ENCODE peak calls at places on chromosomes 2 and 18, in five cellular contexts. One of them, this sample, is unnamed.

GRCh38 chr2:190094471-190094870 is 31.9 kb upstream of the MSTN start:
- DNase-seq in brain microvascular endothelial cell: no peak
- DNase-seq in HAP-1: no peak
- DNase-seq in HTR-8/SVneo: no peak
- DNase-seq in hepatic stellate cell: no peak
- DNase-seq in this sample: no peak

GRCh38 chr2:237012577-237013237 is 73.0 kb upstream of the COPS8 start:
- DNase-seq in HTR-8/SVneo: no peak
- DNase-seq in brain microvascular endothelial cell: peak
- DNase-seq in hepatic stellate cell: no peak
- DNase-seq in HAP-1: no peak
- DNase-seq in this sample: no peak

GRCh38 chr2:72919414-72920316 is 2.3 kb downstream of the EMX1 start:
- DNase-seq in HTR-8/SVneo: no peak
- DNase-seq in brain microvascular endothelial cell: no peak
- DNase-seq in HAP-1: no peak
- DNase-seq in hepatic stellate cell: no peak
- DNase-seq in this sample: no peak

GRCh38 chr2:64062840-64063239 is 43.6 kb upstream of the VPS54 start:
- DNase-seq in HTR-8/SVneo: no peak
- DNase-seq in hepatic stellate cell: no peak
- DNase-seq in brain microvascular endothelial cell: peak
- DNase-seq in HAP-1: no peak
- DNase-seq in this sample: no peak

GRCh38 chr18:35043207-35043606 is 2.0 kb downstream of the MAPRE2 start:
- DNase-seq in HTR-8/SVneo: no peak
- DNase-seq in hepatic stellate cell: no peak
- DNase-seq in brain microvascular endothelial cell: no peak
- DNase-seq in HAP-1: no peak
- DNase-seq in this sample: no peak

GRCh38 chr2:37181726-37182684 is 6.5 kb downstream of the SULT6B1 start:
- DNase-seq in brain microvascular endothelial cell: no peak
- DNase-seq in HTR-8/SVneo: no peak
- DNase-seq in hepatic stellate cell: no peak
- DNase-seq in HAP-1: no peak
- DNase-seq in this sample: no peak

GRCh38 chr2:216206821-216207220 is 97.7 kb downstream of the XRCC5 start:
- DNase-seq in brain microvascular endothelial cell: no peak
- DNase-seq in HTR-8/SVneo: no peak
- DNase-seq in HAP-1: no peak
- DNase-seq in hepatic stellate cell: no peak
- DNase-seq in this sample: no peak

GRCh38 chr2:98477036-98477435 is 32.4 kb downstream of the INPP4A start:
- DNase-seq in hepatic stellate cell: no peak
- DNase-seq in HTR-8/SVneo: no peak
- DNase-seq in brain microvascular endothelial cell: no peak
- DNase-seq in HAP-1: no peak
- DNase-seq in this sample: no peak

GRCh38 chr2:36507408-36507812 is 90.6 kb downstream of the FEZ2 start:
- DNase-seq in HAP-1: peak
- DNase-seq in HTR-8/SVneo: peak
- DNase-seq in brain microvascular endothelial cell: peak
- DNase-seq in hepatic stellate cell: peak
- DNase-seq in this sample: peak

GRCh38 chr2:181456660-181457120 is 496 bp upstream of the ITGA4 start:
- DNase-seq in hepatic stellate cell: peak
- DNase-seq in HAP-1: peak
- DNase-seq in brain microvascular endothelial cell: peak
- DNase-seq in HTR-8/SVneo: no peak
- DNase-seq in this sample: no peak

GRCh38 chr2:199882667-199883066 is 28.4 kb upstream of the C2orf69 start:
- DNase-seq in HAP-1: no peak
- DNase-seq in brain microvascular endothelial cell: no peak
- DNase-seq in hepatic stellate cell: no peak
- DNase-seq in HTR-8/SVneo: no peak
- DNase-seq in this sample: no peak

GRCh38 chr18:79617521-79618500 is 61.8 kb upstream of the CTDP1 start:
- DNase-seq in brain microvascular endothelial cell: no peak
- DNase-seq in hepatic stellate cell: no peak
- DNase-seq in HAP-1: no peak
- DNase-seq in HTR-8/SVneo: no peak
- DNase-seq in this sample: no peak

GRCh38 chr2:10520154-10520553 is 72.0 kb upstream of the ODC1 start:
- DNase-seq in brain microvascular endothelial cell: no peak
- DNase-seq in HAP-1: no peak
- DNase-seq in hepatic stellate cell: no peak
- DNase-seq in HTR-8/SVneo: no peak
- DNase-seq in this sample: no peak

GRCh38 chr2:105274046-105274445 is 32.5 kb downstream of the GPR45 start:
- DNase-seq in HAP-1: no peak
- DNase-seq in hepatic stellate cell: no peak
- DNase-seq in HTR-8/SVneo: no peak
- DNase-seq in brain microvascular endothelial cell: no peak
- DNase-seq in this sample: no peak

GRCh38 chr2:8625399-8626283 is 56.2 kb upstream of the ID2 start:
- DNase-seq in HAP-1: no peak
- DNase-seq in HTR-8/SVneo: no peak
- DNase-seq in brain microvascular endothelial cell: no peak
- DNase-seq in hepatic stellate cell: no peak
- DNase-seq in this sample: no peak

GRCh38 chr2:144834954-144835633 is 315.2 kb upstream of the ZEB2 start:
- DNase-seq in hepatic stellate cell: peak
- DNase-seq in HTR-8/SVneo: no peak
- DNase-seq in brain microvascular endothelial cell: peak
- DNase-seq in HAP-1: no peak
- DNase-seq in this sample: no peak

GRCh38 chr2:27527182-27527581 is 30.5 kb downstream of the GCKR start:
- DNase-seq in brain microvascular endothelial cell: peak
- DNase-seq in hepatic stellate cell: no peak
- DNase-seq in HAP-1: no peak
- DNase-seq in HTR-8/SVneo: no peak
- DNase-seq in this sample: no peak

GRCh38 chr2:151549191-151549590 is 139.5 kb downstream of the RIF1 start:
- DNase-seq in hepatic stellate cell: no peak
- DNase-seq in brain microvascular endothelial cell: no peak
- DNase-seq in HAP-1: no peak
- DNase-seq in HTR-8/SVneo: no peak
- DNase-seq in this sample: no peak

GRCh38 chr2:68653538-68653982 is 10.2 kb downstream of the PROKR1 start:
- DNase-seq in HTR-8/SVneo: peak
- DNase-seq in HAP-1: no peak
- DNase-seq in brain microvascular endothelial cell: peak
- DNase-seq in hepatic stellate cell: peak
- DNase-seq in this sample: no peak

GRCh38 chr2:211114826-211115450 is 558.5 kb downstream of the CPS1 start:
- DNase-seq in HTR-8/SVneo: no peak
- DNase-seq in brain microvascular endothelial cell: peak
- DNase-seq in hepatic stellate cell: no peak
- DNase-seq in HAP-1: no peak
- DNase-seq in this sample: no peak

GRCh38 chr2:215726070-215726469 is 287.3 kb downstream of the MREG start:
- DNase-seq in HTR-8/SVneo: no peak
- DNase-seq in HAP-1: no peak
- DNase-seq in hepatic stellate cell: no peak
- DNase-seq in brain microvascular endothelial cell: no peak
- DNase-seq in this sample: no peak

GRCh38 chr2:230828272-230828961 is 36.3 kb upstream of the ITM2C start:
- DNase-seq in hepatic stellate cell: peak
- DNase-seq in HAP-1: no peak
- DNase-seq in HTR-8/SVneo: no peak
- DNase-seq in brain microvascular endothelial cell: no peak
- DNase-seq in this sample: no peak

GRCh38 chr18:63247506-63248394 is 71.8 kb downstream of the BCL2 start:
- DNase-seq in hepatic stellate cell: no peak
- DNase-seq in HAP-1: no peak
- DNase-seq in brain microvascular endothelial cell: no peak
- DNase-seq in HTR-8/SVneo: no peak
- DNase-seq in this sample: no peak

GRCh38 chr2:41216978-41217377 is 765.1 kb upstream of the SLC8A1 start:
- DNase-seq in HAP-1: no peak
- DNase-seq in hepatic stellate cell: no peak
- DNase-seq in brain microvascular endothelial cell: no peak
- DNase-seq in HTR-8/SVneo: no peak
- DNase-seq in this sample: no peak

GRCh38 chr18:43271593-43272432 is 5.5 kb downstream of the SYT4 start:
- DNase-seq in hepatic stellate cell: peak
- DNase-seq in HTR-8/SVneo: no peak
- DNase-seq in HAP-1: peak
- DNase-seq in brain microvascular endothelial cell: peak
- DNase-seq in this sample: peak

GRCh38 chr2:136238552-136239346 is 120.8 kb upstream of the CXCR4 start:
- DNase-seq in HAP-1: no peak
- DNase-seq in HTR-8/SVneo: peak
- DNase-seq in brain microvascular endothelial cell: peak
- DNase-seq in hepatic stellate cell: no peak
- DNase-seq in this sample: peak

GRCh38 chr18:42274488-42275137 is 319.6 kb downstream of the PIK3C3 start:
- DNase-seq in brain microvascular endothelial cell: peak
- DNase-seq in HAP-1: peak
- DNase-seq in hepatic stellate cell: no peak
- DNase-seq in HTR-8/SVneo: no peak
- DNase-seq in this sample: peak

GRCh38 chr2:30736461-30737325 is 70.6 kb downstream of the CAPN13 start:
- DNase-seq in HAP-1: no peak
- DNase-seq in hepatic stellate cell: no peak
- DNase-seq in brain microvascular endothelial cell: no peak
- DNase-seq in HTR-8/SVneo: no peak
- DNase-seq in this sample: no peak

GRCh38 chr18:22164337-22165048 is 4.9 kb upstream of the GATA6 start:
- DNase-seq in hepatic stellate cell: no peak
- DNase-seq in HTR-8/SVneo: no peak
- DNase-seq in HAP-1: no peak
- DNase-seq in brain microvascular endothelial cell: no peak
- DNase-seq in this sample: no peak

GRCh38 chr18:23108496-23108895 is 26.8 kb upstream of the CABLES1 start:
- DNase-seq in HAP-1: no peak
- DNase-seq in HTR-8/SVneo: no peak
- DNase-seq in brain microvascular endothelial cell: no peak
- DNase-seq in hepatic stellate cell: no peak
- DNase-seq in this sample: no peak

GRCh38 chr18:13474907-13475306 is 251.5 kb downstream of the FAM210A start:
- DNase-seq in HAP-1: no peak
- DNase-seq in HTR-8/SVneo: no peak
- DNase-seq in brain microvascular endothelial cell: no peak
- DNase-seq in hepatic stellate cell: no peak
- DNase-seq in this sample: no peak

GRCh38 chr18:42922363-42922762 is 193.1 kb downstream of the RIT2 start:
- DNase-seq in HAP-1: no peak
- DNase-seq in brain microvascular endothelial cell: peak
- DNase-seq in hepatic stellate cell: no peak
- DNase-seq in HTR-8/SVneo: no peak
- DNase-seq in this sample: no peak

GRCh38 chr2:227322530-227323190 is 2.4 kb upstream of the MFF start:
- DNase-seq in hepatic stellate cell: no peak
- DNase-seq in HTR-8/SVneo: no peak
- DNase-seq in HAP-1: no peak
- DNase-seq in brain microvascular endothelial cell: no peak
- DNase-seq in this sample: no peak

GRCh38 chr18:77967071-77967470 is 717.4 kb downstream of the GALR1 start:
- DNase-seq in brain microvascular endothelial cell: no peak
- DNase-seq in HTR-8/SVneo: no peak
- DNase-seq in HAP-1: no peak
- DNase-seq in hepatic stellate cell: no peak
- DNase-seq in this sample: no peak

GRCh38 chr2:192438239-192438638 is 243.5 kb upstream of the TMEFF2 start:
- DNase-seq in brain microvascular endothelial cell: no peak
- DNase-seq in HTR-8/SVneo: no peak
- DNase-seq in hepatic stellate cell: no peak
- DNase-seq in HAP-1: no peak
- DNase-seq in this sample: no peak